ENCODE peak calls at places on chromosomes 6 and 20, in eight cellular contexts. A is AG08395, D is pancreas, S is fibroblast of pulmonary artery, T is T-helper 1 cell, V is fibroblast of the aortic adventitia, N is spleen, P is amygdala. U is an unnamed sample.

GRCh38 chr6:107275330-107275865 is 160.1 kb upstream of the BEND3 start:
- DNase-seq in S (peak), N (no peak), T (no peak), V (no peak), P (no peak), D (peak), A (no peak), U (no peak)

GRCh38 chr6:12010635-12011275 is 1.4 kb upstream of the HIVEP1 start:
- DNase-seq in D (peak), P (peak), T (no peak), A (no peak), S (peak), N (peak), V (peak), U (peak)

GRCh38 chr6:98769546-98769945 is 64.8 kb upstream of the POU3F2 start:
- DNase-seq in D (no peak), N (no peak), V (peak), S (peak), T (no peak), P (no peak), A (peak), U (no peak)

GRCh38 chr6:88266126-88266525 is 100.0 kb upstream of the CNR1 start:
- DNase-seq in T (no peak), P (no peak), A (no peak), V (no peak), N (no peak), D (no peak), S (no peak), U (no peak)

GRCh38 chr6:123547216-123547978 is 89.4 kb downstream of the TRDN start:
- DNase-seq in V (no peak), S (no peak), N (no peak), P (no peak), A (no peak), T (no peak), D (no peak), U (no peak)

GRCh38 chr6:22145823-22146379 is 150.9 kb downstream of the PRL start:
- DNase-seq in D (no peak), P (peak), S (peak), A (peak), T (no peak), N (no peak), V (peak), U (no peak)

GRCh38 chr6:26230336-26230735 is 134.7 kb upstream of the BTN3A2 start:
- DNase-seq in D (no peak), V (no peak), S (no peak), P (no peak), N (no peak), T (no peak), A (no peak), U (no peak)

GRCh38 chr6:153511896-153512496 is 380.9 kb upstream of the RGS17 start:
- DNase-seq in V (peak), N (no peak), D (no peak), T (no peak), A (peak), S (peak), P (no peak), U (no peak)

GRCh38 chr20:48025061-48025515 is 239.8 kb upstream of the SULF2 start:
- DNase-seq in D (no peak), T (no peak), N (no peak), P (no peak), V (peak), S (peak), A (peak), U (no peak)

GRCh38 chr20:36850759-36851158 is 25.2 kb upstream of the TLDC2 start:
- DNase-seq in A (no peak), N (no peak), S (no peak), T (no peak), V (no peak), P (no peak), D (no peak), U (no peak)

GRCh38 chr20:5261763-5262162 is 55.0 kb downstream of the PROKR2 start:
- DNase-seq in N (no peak), D (no peak), P (no peak), S (no peak), V (no peak), T (no peak), A (no peak), U (no peak)

U was measured in NCI-H1930.